ENCODE peak calls at places on chromosome 1, in seven cellular contexts. One of them, this sample, is unnamed.

GRCh38 chr1:89069955-89070354 is 4.9 kb upstream of the GBP1 start:
- DNase-seq in HS-27A: no peak
- DNase-seq in left ventricle myocardium superior: no peak
- DNase-seq in AG08396: no peak
- DNase-seq in skeletal muscle cell: no peak
- DNase-seq in ELR: no peak
- DNase-seq in T-helper 1 cell: no peak
- DNase-seq in this sample: no peak

GRCh38 chr1:167905182-167905581 is 8.8 kb downstream of the ADCY10 start:
- DNase-seq in AG08396: no peak
- DNase-seq in left ventricle myocardium superior: no peak
- DNase-seq in T-helper 1 cell: no peak
- DNase-seq in skeletal muscle cell: peak; percentile 33
- DNase-seq in HS-27A: no peak
- DNase-seq in ELR: peak; percentile 8
- DNase-seq in this sample: no peak

GRCh38 chr1:179743679-179744400 is 749 bp downstream of the FAM163A start:
- DNase-seq in ELR: no peak
- DNase-seq in skeletal muscle cell: no peak
- DNase-seq in AG08396: no peak
- DNase-seq in HS-27A: no peak
- DNase-seq in left ventricle myocardium superior: peak; percentile 40
- DNase-seq in T-helper 1 cell: no peak
- DNase-seq in this sample: no peak

GRCh38 chr1:3419415-3420204 is 34.9 kb upstream of the ARHGEF16 start:
- DNase-seq in ELR: no peak
- DNase-seq in HS-27A: no peak
- DNase-seq in left ventricle myocardium superior: no peak
- DNase-seq in skeletal muscle cell: no peak
- DNase-seq in AG08396: peak; percentile 56
- DNase-seq in T-helper 1 cell: no peak
- DNase-seq in this sample: peak; percentile 17

GRCh38 chr1:41461790-41462679 is 22.4 kb downstream of the EDN2 start:
- DNase-seq in skeletal muscle cell: peak; percentile 21
- DNase-seq in ELR: no peak
- DNase-seq in AG08396: no peak
- DNase-seq in T-helper 1 cell: no peak
- DNase-seq in left ventricle myocardium superior: no peak
- DNase-seq in HS-27A: no peak
- DNase-seq in this sample: no peak

GRCh38 chr1:184755226-184756065 is 788 bp upstream of the EDEM3 start:
- DNase-seq in HS-27A: peak; percentile 24
- DNase-seq in ELR: peak; percentile 63
- DNase-seq in skeletal muscle cell: peak; percentile 17
- DNase-seq in T-helper 1 cell: no peak
- DNase-seq in AG08396: peak; percentile 31
- DNase-seq in left ventricle myocardium superior: no peak
- DNase-seq in this sample: peak; percentile 62

GRCh38 chr1:88237026-88237425 is 447.0 kb upstream of the PKN2 start:
- DNase-seq in skeletal muscle cell: peak; percentile 76
- DNase-seq in T-helper 1 cell: no peak
- DNase-seq in ELR: peak; percentile 2
- DNase-seq in HS-27A: no peak
- DNase-seq in left ventricle myocardium superior: no peak
- DNase-seq in AG08396: no peak
- DNase-seq in this sample: no peak

GRCh38 chr1:56520202-56520601 is 59.2 kb downstream of the PLPP3 start:
- DNase-seq in AG08396: no peak
- DNase-seq in skeletal muscle cell: no peak
- DNase-seq in ELR: no peak
- DNase-seq in left ventricle myocardium superior: no peak
- DNase-seq in T-helper 1 cell: no peak
- DNase-seq in HS-27A: no peak
- DNase-seq in this sample: peak; percentile 30

GRCh38 chr1:33758698-33759097 is 105.2 kb upstream of the HMGB4 start:
- DNase-seq in skeletal muscle cell: peak; percentile 19
- DNase-seq in ELR: no peak
- DNase-seq in HS-27A: no peak
- DNase-seq in AG08396: peak; percentile 35
- DNase-seq in T-helper 1 cell: no peak
- DNase-seq in left ventricle myocardium superior: peak; percentile 52
- DNase-seq in this sample: no peak

GRCh38 chr1:46021046-46021822 is 111.2 kb downstream of the PIK3R3 start:
- DNase-seq in left ventricle myocardium superior: no peak
- DNase-seq in ELR: no peak
- DNase-seq in T-helper 1 cell: no peak
- DNase-seq in AG08396: no peak
- DNase-seq in skeletal muscle cell: no peak
- DNase-seq in HS-27A: no peak
- DNase-seq in this sample: no peak

GRCh38 chr1:204493882-204494280 is 724 bp downstream of the PIK3C2B start:
- DNase-seq in HS-27A: no peak
- DNase-seq in skeletal muscle cell: no peak
- DNase-seq in T-helper 1 cell: peak; percentile 38
- DNase-seq in ELR: peak; percentile 49
- DNase-seq in left ventricle myocardium superior: peak; percentile 68
- DNase-seq in AG08396: peak; percentile 51
- DNase-seq in this sample: peak; percentile 48

GRCh38 chr1:200693327-200693726 is 23.6 kb upstream of the DDX59 start:
- DNase-seq in ELR: no peak
- DNase-seq in left ventricle myocardium superior: no peak
- DNase-seq in HS-27A: no peak
- DNase-seq in skeletal muscle cell: no peak
- DNase-seq in AG08396: no peak
- DNase-seq in T-helper 1 cell: no peak
- DNase-seq in this sample: no peak

GRCh38 chr1:94462606-94463005 is 44.4 kb downstream of the ABCD3 start:
- DNase-seq in left ventricle myocardium superior: no peak
- DNase-seq in skeletal muscle cell: no peak
- DNase-seq in ELR: no peak
- DNase-seq in HS-27A: no peak
- DNase-seq in AG08396: no peak
- DNase-seq in T-helper 1 cell: no peak
- DNase-seq in this sample: no peak

GRCh38 chr1:179709841-179710329 is 33.2 kb upstream of the FAM163A start:
- DNase-seq in left ventricle myocardium superior: peak; percentile 46
- DNase-seq in ELR: peak; percentile 16
- DNase-seq in AG08396: no peak
- DNase-seq in HS-27A: no peak
- DNase-seq in T-helper 1 cell: peak; percentile 22
- DNase-seq in skeletal muscle cell: peak; percentile 42
- DNase-seq in this sample: peak; percentile 37

GRCh38 chr1:165525708-165526107 is 18.1 kb upstream of the LRRC52 start:
- DNase-seq in AG08396: no peak
- DNase-seq in left ventricle myocardium superior: no peak
- DNase-seq in HS-27A: no peak
- DNase-seq in ELR: no peak
- DNase-seq in skeletal muscle cell: no peak
- DNase-seq in T-helper 1 cell: no peak
- DNase-seq in this sample: no peak

GRCh38 chr1:204067935-204068334 is 5.0 kb upstream of the SOX13 start:
- DNase-seq in left ventricle myocardium superior: no peak
- DNase-seq in HS-27A: no peak
- DNase-seq in ELR: no peak
- DNase-seq in skeletal muscle cell: no peak
- DNase-seq in AG08396: no peak
- DNase-seq in T-helper 1 cell: no peak
- DNase-seq in this sample: no peak

GRCh38 chr1:94702440-94702810 is 117.7 kb upstream of the SLC44A3 start:
- DNase-seq in left ventricle myocardium superior: peak; percentile 48
- DNase-seq in skeletal muscle cell: no peak
- DNase-seq in HS-27A: no peak
- DNase-seq in AG08396: no peak
- DNase-seq in ELR: no peak
- DNase-seq in T-helper 1 cell: no peak
- DNase-seq in this sample: no peak

GRCh38 chr1:202086579-202087350 is 36.0 kb upstream of the GPR37L1 start:
- DNase-seq in ELR: no peak
- DNase-seq in skeletal muscle cell: no peak
- DNase-seq in AG08396: no peak
- DNase-seq in T-helper 1 cell: no peak
- DNase-seq in left ventricle myocardium superior: peak; percentile 37
- DNase-seq in HS-27A: no peak
- DNase-seq in this sample: no peak

GRCh38 chr1:217048104-217048707 is 325.0 kb upstream of the ESRRG start:
- DNase-seq in ELR: peak; percentile 18
- DNase-seq in AG08396: no peak
- DNase-seq in left ventricle myocardium superior: no peak
- DNase-seq in T-helper 1 cell: no peak
- DNase-seq in skeletal muscle cell: no peak
- DNase-seq in HS-27A: no peak
- DNase-seq in this sample: no peak

GRCh38 chr1:35642472-35642955 is 1.2 kb upstream of the PSMB2 start:
- DNase-seq in skeletal muscle cell: no peak
- DNase-seq in ELR: no peak
- DNase-seq in left ventricle myocardium superior: no peak
- DNase-seq in HS-27A: no peak
- DNase-seq in T-helper 1 cell: no peak
- DNase-seq in AG08396: no peak
- DNase-seq in this sample: no peak

GRCh38 chr1:38898653-38899230 is 17.4 kb upstream of the GJA9 start:
- DNase-seq in skeletal muscle cell: no peak
- DNase-seq in AG08396: no peak
- DNase-seq in ELR: peak; percentile 50
- DNase-seq in HS-27A: no peak
- DNase-seq in left ventricle myocardium superior: no peak
- DNase-seq in T-helper 1 cell: no peak
- DNase-seq in this sample: peak; percentile 75

GRCh38 chr1:75723989-75724471 is 479 bp upstream of the ACADM start:
- DNase-seq in T-helper 1 cell: peak; percentile 52
- DNase-seq in skeletal muscle cell: peak; percentile 49
- DNase-seq in AG08396: peak; percentile 89
- DNase-seq in left ventricle myocardium superior: peak; percentile 91
- DNase-seq in HS-27A: peak; percentile 59
- DNase-seq in ELR: peak; percentile 90
- DNase-seq in this sample: peak; percentile 34

GRCh38 chr1:13965770-13966398 is 265.9 kb downstream of the PRDM2 start:
- DNase-seq in T-helper 1 cell: no peak
- DNase-seq in ELR: peak; percentile 4
- DNase-seq in AG08396: peak; percentile 63
- DNase-seq in skeletal muscle cell: peak; percentile 23
- DNase-seq in left ventricle myocardium superior: peak; percentile 57
- DNase-seq in HS-27A: peak; percentile 4
- DNase-seq in this sample: peak; percentile 35

GRCh38 chr1:9675393-9675792 is 23.9 kb downstream of the PIK3CD start:
- DNase-seq in HS-27A: no peak
- DNase-seq in AG08396: no peak
- DNase-seq in ELR: no peak
- DNase-seq in T-helper 1 cell: no peak
- DNase-seq in skeletal muscle cell: no peak
- DNase-seq in left ventricle myocardium superior: no peak
- DNase-seq in this sample: no peak

GRCh38 chr1:147545133-147545532 is 3.8 kb downstream of the BCL9 start:
- DNase-seq in ELR: peak; percentile 70
- DNase-seq in left ventricle myocardium superior: no peak
- DNase-seq in T-helper 1 cell: peak; percentile 73
- DNase-seq in AG08396: peak; percentile 10
- DNase-seq in HS-27A: no peak
- DNase-seq in skeletal muscle cell: peak; percentile 31
- DNase-seq in this sample: peak; percentile 99

GRCh38 chr1:234495231-234495990 is 16.4 kb upstream of the TARBP1 start:
- DNase-seq in AG08396: peak; percentile 50
- DNase-seq in HS-27A: no peak
- DNase-seq in T-helper 1 cell: no peak
- DNase-seq in left ventricle myocardium superior: no peak
- DNase-seq in ELR: peak; percentile 96
- DNase-seq in skeletal muscle cell: peak; percentile 57
- DNase-seq in this sample: peak; percentile 97

GRCh38 chr1:110148961-110149360 is 1.3 kb upstream of the SLC6A17 start:
- DNase-seq in ELR: peak; percentile 36
- DNase-seq in HS-27A: no peak
- DNase-seq in T-helper 1 cell: no peak
- DNase-seq in skeletal muscle cell: no peak
- DNase-seq in AG08396: no peak
- DNase-seq in left ventricle myocardium superior: no peak
- DNase-seq in this sample: peak; percentile 29

GRCh38 chr1:225699336-225699735 is 46.4 kb upstream of the ENAH start:
- DNase-seq in ELR: peak; percentile 5
- DNase-seq in left ventricle myocardium superior: no peak
- DNase-seq in T-helper 1 cell: no peak
- DNase-seq in skeletal muscle cell: no peak
- DNase-seq in HS-27A: no peak
- DNase-seq in AG08396: no peak
- DNase-seq in this sample: no peak

GRCh38 chr1:197585809-197586208 is 189.5 kb downstream of the DENND1B start:
- DNase-seq in HS-27A: no peak
- DNase-seq in AG08396: no peak
- DNase-seq in T-helper 1 cell: no peak
- DNase-seq in ELR: no peak
- DNase-seq in left ventricle myocardium superior: no peak
- DNase-seq in skeletal muscle cell: no peak
- DNase-seq in this sample: no peak

GRCh38 chr1:203152158-203153034 is 23.2 kb downstream of the MYBPH start:
- DNase-seq in T-helper 1 cell: no peak
- DNase-seq in skeletal muscle cell: no peak
- DNase-seq in ELR: peak; percentile 16
- DNase-seq in AG08396: peak; percentile 44
- DNase-seq in HS-27A: no peak
- DNase-seq in left ventricle myocardium superior: no peak
- DNase-seq in this sample: peak; percentile 73

GRCh38 chr1:38014724-38015424 is 2.3 kb downstream of the UTP11 start:
- DNase-seq in ELR: no peak
- DNase-seq in left ventricle myocardium superior: no peak
- DNase-seq in skeletal muscle cell: no peak
- DNase-seq in T-helper 1 cell: no peak
- DNase-seq in AG08396: no peak
- DNase-seq in HS-27A: no peak
- DNase-seq in this sample: no peak

GRCh38 chr1:6956488-6957159 is 171.4 kb downstream of the CAMTA1 start:
- DNase-seq in ELR: no peak
- DNase-seq in T-helper 1 cell: no peak
- DNase-seq in left ventricle myocardium superior: no peak
- DNase-seq in HS-27A: no peak
- DNase-seq in skeletal muscle cell: no peak
- DNase-seq in AG08396: no peak
- DNase-seq in this sample: peak; percentile 41

GRCh38 chr1:198088360-198089071 is 68.3 kb upstream of the NEK7 start:
- DNase-seq in T-helper 1 cell: no peak
- DNase-seq in ELR: peak; percentile 65
- DNase-seq in AG08396: peak; percentile 36
- DNase-seq in HS-27A: no peak
- DNase-seq in skeletal muscle cell: no peak
- DNase-seq in left ventricle myocardium superior: no peak
- DNase-seq in this sample: peak; percentile 50

This sample was measured in bronchial epithelial cell.